ENCODE peak calls at places on chromosomes 12 and 14, in nine cellular contexts. J, Y, D, N, M, R, U, C and O are unnamed samples.

GRCh38 chr14:105857223-105857815 is 330.9 kb downstream of the TMEM121 start:
- DNase-seq in N (no peak), D (no peak), U (no peak), Y (no peak), M (no peak), J (no peak), R (no peak), C (no peak), O (peak)

GRCh38 chr12:71315328-71315960 is 124.2 kb upstream of the LGR5 start:
- DNase-seq in J (no peak), D (no peak), C (no peak), Y (no peak), N (no peak), R (no peak), U (no peak), M (no peak), O (no peak)

GRCh38 chr12:80044694-80045046 is 54.7 kb upstream of the OTOGL start:
- DNase-seq in C (no peak), M (peak), R (no peak), D (no peak), N (peak), J (peak), Y (no peak), U (no peak), O (no peak)

GRCh38 chr12:3002636-3003035 is 43.4 kb downstream of the TEAD4 start:
- DNase-seq in U (no peak), N (no peak), J (no peak), Y (no peak), R (no peak), C (no peak), D (no peak), M (no peak), O (no peak)

GRCh38 chr12:67650528-67651379 is 2.2 kb downstream of the DYRK2 start:
- DNase-seq in J (no peak), R (no peak), M (no peak), Y (no peak), C (no peak), N (no peak), U (peak), D (no peak), O (peak)

GRCh38 chr14:20802341-20803084 is at the start of gene RNASE1:
- DNase-seq in R (peak), D (peak), J (no peak), C (no peak), N (no peak), M (no peak), Y (peak), U (peak), O (no peak)

GRCh38 chr12:27901959-27902358 is 70.6 kb downstream of the PTHLH start:
- DNase-seq in N (peak), U (no peak), Y (no peak), D (no peak), C (no peak), R (no peak), M (peak), J (no peak), O (no peak)

GRCh38 chr14:33691907-33692306 is 259.0 kb downstream of the EGLN3 start:
- DNase-seq in R (no peak), U (no peak), Y (no peak), N (no peak), J (no peak), D (no peak), C (no peak), M (no peak), O (no peak)

GRCh38 chr12:133220521-133220920 is 15.2 kb downstream of the ANHX start:
- DNase-seq in D (no peak), Y (no peak), C (no peak), U (no peak), J (no peak), R (peak), M (no peak), N (no peak), O (no peak)

GRCh38 chr12:125773033-125773432 is 707.8 kb downstream of the AACS start:
- DNase-seq in D (peak), C (peak), R (no peak), U (peak), N (no peak), Y (no peak), J (no peak), M (no peak), O (peak)
- TF ChIP-seq CTCF in D (no peak), C (peak), R (no peak), U (no peak), N (peak), Y (no peak), J (peak), M (peak), O (peak)

GRCh38 chr14:51242545-51243490 is 2.8 kb downstream of the TMX1 start:
- DNase-seq in J (no peak), N (no peak), U (no peak), R (no peak), Y (no peak), M (no peak), D (no peak), C (no peak), O (peak)
- TF ChIP-seq CTCF in J (peak), N (no peak), U (peak), R (no peak), Y (no peak), M (peak), D (no peak), C (no peak), O (peak)

GRCh38 chr12:110369992-110370391 is 33.5 kb downstream of the ANAPC7 start:
- DNase-seq in U (no peak), N (no peak), M (no peak), Y (no peak), C (no peak), R (no peak), J (no peak), D (no peak), O (no peak)

GRCh38 chr12:110365743-110366473 is 37.6 kb downstream of the ANAPC7 start:
- DNase-seq in M (no peak), U (no peak), D (no peak), N (no peak), J (no peak), Y (no peak), R (no peak), C (no peak), O (no peak)

GRCh38 chr12:110370732-110371141 is 32.8 kb downstream of the ANAPC7 start:
- DNase-seq in N (no peak), Y (no peak), M (no peak), U (no peak), J (no peak), D (no peak), R (no peak), C (no peak), O (no peak)

GRCh38 chr12:110366474-110367208 is 36.9 kb downstream of the ANAPC7 start:
- DNase-seq in D (no peak), C (no peak), J (no peak), M (no peak), R (no peak), U (no peak), N (no peak), Y (no peak), O (no peak)

GRCh38 chr12:110367209-110367864 is 36.2 kb downstream of the ANAPC7 start:
- DNase-seq in D (no peak), Y (no peak), M (peak), C (no peak), R (no peak), U (no peak), J (no peak), N (no peak), O (no peak)
- TF ChIP-seq CTCF in D (no peak), Y (no peak), M (no peak), C (no peak), R (no peak), U (no peak), J (no peak), N (no peak), O (no peak)

GRCh38 chr14:92385561-92385960 is 62.6 kb downstream of the SLC24A4 start:
- DNase-seq in U (no peak), R (no peak), J (no peak), M (no peak), N (no peak), Y (no peak), C (no peak), D (no peak), O (no peak)

GRCh38 chr14:92380582-92380981 is 57.6 kb downstream of the SLC24A4 start:
- DNase-seq in M (no peak), N (no peak), R (no peak), D (no peak), C (no peak), J (no peak), U (no peak), Y (no peak), O (no peak)

GRCh38 chr14:92380131-92380530 is 57.2 kb downstream of the SLC24A4 start:
- DNase-seq in M (no peak), D (no peak), R (no peak), U (no peak), N (no peak), J (no peak), Y (no peak), C (no peak), O (no peak)

GRCh38 chr14:92384461-92385133 is 61.6 kb downstream of the SLC24A4 start:
- DNase-seq in M (no peak), Y (no peak), U (no peak), N (no peak), D (no peak), R (no peak), J (no peak), C (no peak), O (no peak)

DNA sequence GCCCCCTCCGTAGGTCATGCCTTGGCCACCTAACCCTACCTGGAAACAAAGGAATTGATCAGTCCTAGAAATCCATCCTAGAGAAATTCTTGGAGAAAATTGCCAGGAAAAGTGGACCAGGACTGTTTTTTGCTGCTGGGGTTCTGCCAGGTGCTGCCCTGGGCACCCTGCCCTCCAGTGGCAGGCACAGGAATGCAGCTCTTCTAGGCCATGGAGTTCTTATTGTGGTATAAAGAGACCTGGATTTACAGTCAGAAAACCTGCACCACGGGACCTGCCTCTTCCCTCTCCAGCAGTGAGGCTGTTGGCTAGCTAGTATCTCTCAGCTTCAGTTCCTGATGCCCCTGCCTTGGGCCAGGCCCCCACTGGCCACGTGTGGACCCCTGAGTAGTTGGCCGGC is 59.7 kb downstream of the SLC24A4 start:
- DNase-seq in N (no peak), C (no peak), J (peak), R (no peak), Y (no peak), M (no peak), U (peak), D (no peak), O (no peak)
- TF ChIP-seq CTCF in N (no peak), C (peak), J (peak), R (peak), Y (no peak), M (peak), U (peak), D (no peak), O (peak)

DNA sequence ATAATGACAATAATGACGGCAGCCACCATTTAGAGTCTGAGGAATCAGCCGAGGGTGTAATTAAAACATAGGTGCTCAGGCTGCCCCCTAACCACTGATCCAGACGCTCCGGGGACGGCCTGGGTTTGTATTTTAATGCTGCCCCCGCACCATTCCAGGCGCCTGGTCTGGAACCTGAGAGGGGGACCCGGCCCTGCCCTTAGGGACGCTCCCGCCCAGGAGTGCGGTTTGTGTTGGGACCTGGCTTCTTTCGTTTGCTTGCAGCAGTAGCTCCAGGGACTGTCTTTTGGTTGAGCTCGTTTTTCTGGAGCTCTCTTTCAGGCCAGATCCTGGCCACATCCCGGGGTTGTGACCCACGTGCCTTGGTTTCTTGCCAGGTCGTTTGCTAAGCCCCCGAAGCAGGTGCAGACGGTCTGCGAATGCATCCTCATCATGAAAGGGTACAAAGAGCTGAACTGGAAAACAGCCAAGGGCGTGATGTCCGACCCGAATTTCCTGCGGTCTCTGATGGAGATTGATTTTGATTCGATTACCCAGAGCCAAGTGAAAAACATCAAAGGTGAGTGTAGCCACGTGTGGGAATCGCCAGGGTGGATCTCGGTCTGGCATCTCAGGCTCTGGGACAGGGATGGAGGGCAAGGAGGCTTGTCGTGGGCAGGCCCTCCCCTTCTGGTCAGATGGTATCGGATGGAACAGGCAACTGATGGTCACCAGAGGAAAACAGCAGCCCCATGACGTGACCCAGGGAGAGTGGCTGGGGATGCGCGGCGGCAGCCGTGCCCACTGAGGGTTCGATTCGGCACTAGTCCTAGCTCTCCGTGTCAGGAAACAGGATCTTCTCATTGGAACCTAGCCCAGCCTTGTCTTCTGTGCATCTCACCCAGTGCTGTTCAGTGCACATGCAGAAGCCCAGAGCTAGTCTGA is 63.5 kb downstream of the CCDC92 start:
- DNase-seq in C (no peak), R (no peak), J (no peak), N (no peak), Y (no peak), U (no peak), M (no peak), D (no peak), O (no peak)
- TF ChIP-seq CTCF in C (no peak), R (no peak), J (no peak), N (no peak), Y (no peak), U (no peak), M (no peak), D (no peak), O (no peak)

GRCh38 chr12:75350413-75350812 is 15.9 kb downstream of the GLIPR1L1 start:
- DNase-seq in C (no peak), D (no peak), U (no peak), N (no peak), R (no peak), M (no peak), J (no peak), Y (no peak), O (peak)

GRCh38 chr12:75341873-75342272 is 7.4 kb downstream of the GLIPR1L1 start:
- DNase-seq in D (no peak), Y (no peak), M (peak), N (peak), U (no peak), R (no peak), J (no peak), C (no peak), O (no peak)

GRCh38 chr12:75349946-75350345 is 15.5 kb downstream of the GLIPR1L1 start:
- DNase-seq in Y (no peak), N (no peak), J (no peak), M (no peak), U (no peak), R (no peak), D (no peak), C (no peak), O (no peak)

DNA sequence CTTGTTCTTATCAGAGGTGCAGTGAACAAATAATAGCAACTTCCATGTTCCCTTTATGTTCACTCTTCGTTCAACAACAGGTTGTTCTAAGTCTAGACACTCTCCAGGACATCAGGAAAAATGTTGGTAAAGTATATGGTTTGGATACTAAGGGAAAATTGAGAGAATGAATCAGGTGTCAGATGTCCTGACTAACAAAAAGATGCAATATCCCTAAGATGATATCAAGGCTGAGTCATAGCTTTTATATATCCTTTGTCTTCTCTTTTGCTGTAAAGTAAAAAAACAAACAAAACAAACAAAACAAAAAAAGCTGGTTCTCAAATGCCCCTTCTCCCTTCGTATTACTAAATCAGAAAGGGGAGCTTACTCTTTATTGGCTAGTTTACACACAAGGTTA is 11.1 kb downstream of the GLIPR1L1 start:
- DNase-seq in N (no peak), M (no peak), R (no peak), U (no peak), D (no peak), Y (no peak), C (no peak), J (no peak), O (no peak)
- TF ChIP-seq CTCF in N (no peak), M (no peak), R (no peak), U (no peak), D (no peak), Y (no peak), C (no peak), J (no peak), O (no peak)